ENCODE peak calls at places on chromosome 1, in six cellular contexts. R is activated CD8-positive, alpha-beta memory T cell treated with anti-CD3 and anti-CD28 coated beads for 4 hours; F is naive thymus-derived CD8-positive, alpha-beta T cell; N is T follicular helper cell; J is stimulated activated CD8-positive, alpha-beta memory T cell treated with anti-CD3 and anti-CD28 coated beads, Interleukin-15, amount 100 ng/mL, for 24 hours; E is activated naive CD4-positive, alpha-beta T cell. M is an unnamed sample.
A peak's percentile ranks its signal among the peaks of the same experiment; 100 is the strongest.

GRCh38 chr1:162368451-162368850 is 8.2 kb downstream of the SPATA46 start:
- DNase-seq in R (no peak), E (no peak), N (no peak), F (no peak), J (no peak), M (no peak)

GRCh38 chr1:226489718-226490440 is 58.7 kb upstream of the STUM start:
- DNase-seq in J (no peak), E (no peak), R (no peak), N (no peak), F (no peak), M (no peak)

GRCh38 chr1:15246960-15247614 is at the start of gene FHAD1:
- DNase-seq in E (peak; percentile 5), J (peak; percentile 9), N (no peak), R (peak; percentile 20), F (peak; percentile 16), M (no peak)

GRCh38 chr1:108817811-108818210 is 39.1 kb downstream of the AKNAD1 start:
- DNase-seq in J (no peak), R (no peak), F (no peak), E (no peak), N (no peak), M (no peak)

GRCh38 chr1:57235782-57236181 is 188.1 kb downstream of the DAB1 start:
- DNase-seq in E (no peak), N (no peak), J (no peak), F (no peak), R (no peak), M (no peak)

GRCh38 chr1:223726380-223727001 is 14.2 kb downstream of the CAPN2 start:
- DNase-seq in E (peak; percentile 71), F (peak; percentile 50), N (peak; percentile 82), R (peak; percentile 83), J (peak; percentile 58), M (peak; percentile 83)

GRCh38 chr1:8096105-8097011 is 70.2 kb upstream of the ERRFI1 start:
- DNase-seq in E (no peak), J (no peak), F (no peak), N (no peak), R (no peak), M (no peak)

GRCh38 chr1:205317311-205317917 is 4.1 kb downstream of the NUAK2 start:
- DNase-seq in F (no peak), N (no peak), R (no peak), E (no peak), J (no peak), M (no peak)